ENCODE peak calls at places on chromosomes 2 and 18, in four cellular contexts. One of them, this sample, is unnamed.

GRCh38 chr2:157509755-157510154 is 65.9 kb upstream of the CYTIP start:
- DNase-seq in H9: no peak
- DNase-seq in mesendoderm: no peak
- DNase-seq in H1: no peak
- DNase-seq in this sample: no peak

GRCh38 chr2:85064927-85065630 is 68.1 kb upstream of the TCF7L1 start:
- DNase-seq in H9: peak
- DNase-seq in H1: no peak
- DNase-seq in mesendoderm: peak
- DNase-seq in this sample: no peak

GRCh38 chr2:133266075-133266925 is 302.0 kb downstream of the NCKAP5 start:
- DNase-seq in H1: no peak
- DNase-seq in mesendoderm: peak
- DNase-seq in H9: peak
- DNase-seq in this sample: no peak

GRCh38 chr2:48085888-48086287 is 179.6 kb upstream of the FBXO11 start:
- DNase-seq in mesendoderm: no peak
- DNase-seq in H1: no peak
- DNase-seq in H9: no peak
- DNase-seq in this sample: no peak

GRCh38 chr2:210461401-210461800 is 15.2 kb downstream of the LANCL1 start:
- DNase-seq in mesendoderm: no peak
- DNase-seq in H9: no peak
- DNase-seq in H1: no peak
- DNase-seq in this sample: no peak

GRCh38 chr2:149038442-149039212 is at the start of gene LYPD6B:
- DNase-seq in H1: no peak
- DNase-seq in mesendoderm: peak
- DNase-seq in H9: peak
- DNase-seq in this sample: no peak

GRCh38 chr2:172427990-172428840 is 829 bp downstream of the ITGA6 start:
- DNase-seq in H1: no peak
- DNase-seq in H9: peak
- DNase-seq in mesendoderm: peak
- DNase-seq in this sample: no peak

GRCh38 chr18:9722691-9723090 is 14.6 kb downstream of the RAB31 start:
- DNase-seq in H1: no peak
- DNase-seq in H9: no peak
- DNase-seq in mesendoderm: peak
- DNase-seq in this sample: no peak

GRCh38 chr2:199455533-199456382 is 2.0 kb downstream of the SATB2 start:
- DNase-seq in H9: peak
- DNase-seq in mesendoderm: peak
- DNase-seq in H1: no peak
- DNase-seq in this sample: peak

GRCh38 chr2:17043173-17043572 is 377.5 kb upstream of the CYRIA start:
- DNase-seq in H9: no peak
- DNase-seq in H1: no peak
- DNase-seq in mesendoderm: no peak
- DNase-seq in this sample: peak

GRCh38 chr2:64227603-64228125 is 83.4 kb upstream of the PELI1 start:
- DNase-seq in H9: no peak
- DNase-seq in H1: no peak
- DNase-seq in mesendoderm: no peak
- DNase-seq in this sample: no peak

GRCh38 chr2:152297715-152298114 is 37.3 kb upstream of the FMNL2 start:
- DNase-seq in H1: no peak
- DNase-seq in mesendoderm: no peak
- DNase-seq in H9: no peak
- DNase-seq in this sample: no peak

GRCh38 chr2:60439219-60439974 is 114.1 kb downstream of the BCL11A start:
- DNase-seq in H9: peak
- DNase-seq in H1: no peak
- DNase-seq in mesendoderm: no peak
- DNase-seq in this sample: no peak

GRCh38 chr2:29113891-29114321 is 1.3 kb upstream of the CLIP4 start:
- DNase-seq in mesendoderm: no peak
- DNase-seq in H9: no peak
- DNase-seq in H1: no peak
- DNase-seq in this sample: peak

GRCh38 chr18:38575648-38576047 is 1010.0 kb upstream of the CELF4 start:
- DNase-seq in mesendoderm: no peak
- DNase-seq in H9: no peak
- DNase-seq in H1: no peak
- DNase-seq in this sample: no peak

GRCh38 chr2:110642360-110642759 is 35.5 kb downstream of the BUB1 start:
- DNase-seq in H1: no peak
- DNase-seq in mesendoderm: no peak
- DNase-seq in H9: no peak
- DNase-seq in this sample: no peak

GRCh38 chr18:49100226-49100968 is 149.6 kb upstream of the SMAD7 start:
- DNase-seq in H9: no peak
- DNase-seq in mesendoderm: peak
- DNase-seq in H1: no peak
- DNase-seq in this sample: peak

GRCh38 chr2:233815861-233816260 is 37.7 kb downstream of the MROH2A start:
- DNase-seq in mesendoderm: no peak
- DNase-seq in H1: no peak
- DNase-seq in H9: no peak
- DNase-seq in this sample: no peak

GRCh38 chr2:217937446-217937845 is 65.3 kb downstream of the TNS1 start:
- DNase-seq in mesendoderm: no peak
- DNase-seq in H1: no peak
- DNase-seq in H9: no peak
- DNase-seq in this sample: no peak

GRCh38 chr2:71615769-71616730 is 162.7 kb downstream of the DYSF start:
- DNase-seq in mesendoderm: no peak
- DNase-seq in H9: peak
- DNase-seq in H1: no peak
- DNase-seq in this sample: no peak

GRCh38 chr18:34159691-34160185 is 65.0 kb downstream of the NOL4 start:
- DNase-seq in mesendoderm: peak
- DNase-seq in H1: no peak
- DNase-seq in H9: no peak
- DNase-seq in this sample: no peak

GRCh38 chr2:113098061-113098460 is 29.3 kb upstream of the IL1RN start:
- DNase-seq in H9: no peak
- DNase-seq in mesendoderm: no peak
- DNase-seq in H1: no peak
- DNase-seq in this sample: no peak
- H4K5ac ChIP-seq in H9: no peak
- H4K5ac ChIP-seq in mesendoderm: no peak
- H4K5ac ChIP-seq in H1: no peak
- H4K5ac ChIP-seq in this sample: no peak

DNA sequence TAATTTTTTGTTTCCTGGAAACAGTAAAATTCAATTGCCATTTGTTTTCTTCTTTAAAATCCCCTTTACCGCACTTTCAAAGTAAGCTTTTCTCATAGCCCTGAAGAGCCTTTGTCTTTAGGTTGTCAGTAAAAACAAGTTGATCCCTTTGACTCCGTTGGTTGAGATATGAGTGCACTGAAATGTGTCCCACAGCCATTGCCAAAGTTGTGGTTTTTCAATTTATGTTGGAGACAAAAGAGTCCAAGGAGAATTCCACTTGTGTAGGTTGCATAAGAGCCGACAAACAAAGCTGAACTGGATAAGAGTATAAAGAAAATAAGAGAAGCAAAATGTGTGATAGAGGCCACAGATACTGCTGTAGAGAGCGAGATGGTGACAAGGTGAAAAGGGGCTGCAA is 26.1 kb upstream of the HNMT start:
- DNase-seq in H9: no peak
- DNase-seq in mesendoderm: no peak
- DNase-seq in H1: no peak
- DNase-seq in this sample: peak
- H4K5ac ChIP-seq in H9: no peak
- H4K5ac ChIP-seq in mesendoderm: no peak
- H4K5ac ChIP-seq in H1: no peak
- H4K5ac ChIP-seq in this sample: no peak

DNA sequence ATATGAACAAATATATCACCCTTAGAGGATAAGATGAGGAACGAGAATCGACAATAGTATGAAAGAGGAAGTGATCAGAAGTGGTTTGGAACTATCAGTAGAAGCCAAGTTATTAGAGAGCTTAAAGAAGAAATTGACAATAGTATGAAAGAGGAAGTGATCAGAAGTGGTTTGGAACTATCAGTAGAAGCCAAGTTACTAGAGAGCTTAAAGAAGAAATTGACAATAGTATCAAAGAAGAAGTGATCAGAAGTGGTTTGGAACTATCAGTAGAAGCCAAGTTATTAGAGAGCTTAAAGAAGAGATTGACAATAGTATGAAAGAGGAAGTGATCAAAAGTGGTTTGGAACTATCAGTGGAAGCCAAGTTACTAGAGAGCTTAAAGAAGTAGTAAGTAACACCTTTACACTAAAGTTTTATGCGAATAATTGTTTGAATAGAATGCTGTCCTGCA is 175.5 kb downstream of the ZNF407 start:
- DNase-seq in H9: no peak
- DNase-seq in mesendoderm: no peak
- DNase-seq in H1: no peak
- DNase-seq in this sample: no peak
- H4K5ac ChIP-seq in H9: no peak
- H4K5ac ChIP-seq in mesendoderm: no peak
- H4K5ac ChIP-seq in H1: no peak
- H4K5ac ChIP-seq in this sample: no peak

GRCh38 chr18:30925795-30926194 is 116.7 kb downstream of the DSC3 start:
- DNase-seq in H1: no peak
- DNase-seq in H9: no peak
- DNase-seq in mesendoderm: peak
- DNase-seq in this sample: no peak

GRCh38 chr18:30920757-30921156 is 121.8 kb downstream of the DSC3 start:
- DNase-seq in H1: no peak
- DNase-seq in H9: no peak
- DNase-seq in mesendoderm: no peak
- DNase-seq in this sample: no peak

GRCh38 chr18:30915336-30915988 is 127.1 kb downstream of the DSC3 start:
- DNase-seq in H9: no peak
- DNase-seq in mesendoderm: no peak
- DNase-seq in H1: no peak
- DNase-seq in this sample: no peak

DNA sequence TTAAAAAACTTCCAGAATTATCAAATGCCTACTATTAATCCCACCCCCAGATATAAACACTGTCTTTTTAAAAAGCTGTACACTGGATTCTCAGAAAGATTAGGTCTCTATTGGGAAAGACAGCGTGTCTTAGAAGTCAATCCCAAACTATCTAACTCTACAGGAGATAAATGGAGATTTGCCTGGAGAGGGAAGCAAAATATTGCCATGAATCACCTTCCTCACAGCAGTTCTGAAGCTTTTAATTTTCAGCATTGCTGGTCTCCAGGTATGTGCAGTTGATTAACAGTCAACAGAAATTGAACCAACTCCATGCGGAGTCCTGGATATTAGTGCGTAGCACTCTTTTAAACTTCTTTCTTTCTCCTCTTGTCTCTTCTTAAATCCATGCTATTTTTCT is 122.2 kb downstream of the DSC3 start:
- DNase-seq in H1: no peak
- DNase-seq in H9: no peak
- DNase-seq in mesendoderm: no peak
- DNase-seq in this sample: no peak
- H4K5ac ChIP-seq in H1: no peak
- H4K5ac ChIP-seq in H9: no peak
- H4K5ac ChIP-seq in mesendoderm: no peak
- H4K5ac ChIP-seq in this sample: no peak

DNA sequence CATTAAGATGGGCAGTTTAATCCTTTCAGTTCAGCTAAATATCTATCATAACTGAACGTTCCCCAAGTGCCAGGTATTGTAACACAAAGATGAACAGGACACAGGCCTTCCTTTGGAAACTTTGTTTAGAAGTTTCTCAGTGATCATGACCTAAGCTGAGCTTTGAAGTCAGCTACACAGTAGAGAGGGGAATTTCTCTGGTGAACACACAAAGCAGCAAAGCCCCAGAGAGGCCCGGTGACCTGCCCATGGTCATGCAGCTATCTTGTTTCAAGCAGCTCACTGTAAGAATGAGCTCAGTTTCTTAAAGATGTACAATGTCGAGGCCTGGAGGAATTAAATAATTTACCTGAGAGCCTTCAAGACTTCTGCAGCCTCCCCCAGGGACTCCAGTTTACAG is 325.8 kb downstream of the TXNL1 start:
- DNase-seq in mesendoderm: no peak
- DNase-seq in H9: no peak
- DNase-seq in H1: no peak
- DNase-seq in this sample: peak
- H4K5ac ChIP-seq in mesendoderm: no peak
- H4K5ac ChIP-seq in H9: no peak
- H4K5ac ChIP-seq in H1: no peak
- H4K5ac ChIP-seq in this sample: no peak

This sample was measured in IMR-90.